ENCODE peak calls at places on chromosome 20, in five cellular contexts. P is T-helper 1 cell, L is mucosa of gallbladder, S is GM20000, E is NCI-H774. I is an unnamed sample.

GRCh38 chr20:41029150-41029872 is 689 bp downstream of the TOP1 start:
- DNase-seq in L (no peak), E (no peak), S (peak), P (peak), I (peak)

GRCh38 chr20:4722993-4723392 is 1.3 kb downstream of the PRND start:
- DNase-seq in S (no peak), P (no peak), L (no peak), E (no peak), I (no peak)

GRCh38 chr20:32966881-32967781 is 37.1 kb downstream of the SUN5 start:
- DNase-seq in P (peak), L (peak), E (no peak), S (no peak), I (peak)

GRCh38 chr20:24470031-24470781 is 777 bp downstream of the SYNDIG1 start:
- DNase-seq in P (no peak), E (no peak), L (no peak), S (no peak), I (no peak)

GRCh38 chr20:39266989-39267388 is 304.8 kb downstream of the DHX35 start:
- DNase-seq in L (no peak), S (no peak), P (no peak), E (no peak), I (no peak)

GRCh38 chr20:53510704-53511103 is 82.9 kb downstream of the ZNF217 start:
- DNase-seq in L (no peak), S (no peak), E (no peak), P (no peak), I (no peak)

GRCh38 chr20:14989891-14990290 is 652.5 kb upstream of the FLRT3 start:
- DNase-seq in L (no peak), E (no peak), S (no peak), P (no peak), I (no peak)

GRCh38 chr20:7843613-7844012 is 96.6 kb downstream of the HAO1 start:
- DNase-seq in S (no peak), P (no peak), E (no peak), L (no peak), I (no peak)

GRCh38 chr20:25282796-25283195 is 34.9 kb downstream of the PYGB start:
- DNase-seq in S (no peak), E (no peak), L (no peak), P (no peak), I (no peak)

GRCh38 chr20:19626896-19627295 is 131.2 kb upstream of the RIN2 start:
- DNase-seq in S (no peak), L (peak), E (no peak), P (no peak), I (no peak)

GRCh38 chr20:46899619-46900018 is 5.0 kb downstream of the EYA2 start:
- DNase-seq in L (no peak), S (no peak), E (no peak), P (no peak), I (no peak)

GRCh38 chr20:48171626-48172025 is 386.3 kb upstream of the SULF2 start:
- DNase-seq in P (no peak), E (no peak), S (no peak), L (no peak), I (no peak)

GRCh38 chr20:49225896-49226295 is 6.7 kb downstream of the DDX27 start:
- DNase-seq in S (no peak), L (no peak), P (no peak), E (no peak), I (no peak)

GRCh38 chr20:10005885-10006284 is 28.9 kb upstream of the ANKEF1 start:
- DNase-seq in S (no peak), L (no peak), E (no peak), P (no peak), I (no peak)

GRCh38 chr20:60955687-60956086 is 296.4 kb upstream of the CDH4 start:
- DNase-seq in S (no peak), L (no peak), P (no peak), E (no peak), I (no peak)

GRCh38 chr20:29409833-29410804 is 1847.3 kb upstream of the DEFB115 start:
- DNase-seq in S (no peak), P (no peak), L (no peak), E (no peak), I (no peak)

GRCh38 chr20:23391707-23392310 is 29.5 kb downstream of the NAPB start:
- DNase-seq in E (no peak), P (no peak), L (no peak), S (no peak), I (no peak)

I was measured in activated CD8-positive, alpha-beta T cell treated with anti-CD3 and anti-CD28 coated beads, Interleukin-2, amount 10 ng/mL, durations not matched to agents 7 days and 5 days.